ENCODE peak calls at places on chromosomes 6 and 20, in eight cellular contexts. One of them, this sample, is unnamed.

GRCh38 chr6:89818977-89819335 is 638 bp downstream of the MDN1 start:
- DNase-seq in foreskin fibroblast: peak
- DNase-seq in K562: no peak
- DNase-seq in esophagus squamous epithelium: no peak
- DNase-seq in HFF-Myc: no peak
- DNase-seq in spleen: no peak
- DNase-seq in fibroblast of lung: peak
- DNase-seq in suprapubic skin: no peak
- DNase-seq in this sample: no peak

GRCh38 chr6:79946773-79947190 is 571 bp downstream of the ELOVL4 start:
- DNase-seq in HFF-Myc: no peak
- DNase-seq in foreskin fibroblast: peak
- DNase-seq in esophagus squamous epithelium: no peak
- DNase-seq in suprapubic skin: no peak
- DNase-seq in fibroblast of lung: peak
- DNase-seq in K562: no peak
- DNase-seq in spleen: no peak
- DNase-seq in this sample: peak

GRCh38 chr6:41327177-41327576 is 8.2 kb upstream of the NCR2 start:
- DNase-seq in K562: no peak
- DNase-seq in foreskin fibroblast: no peak
- DNase-seq in esophagus squamous epithelium: no peak
- DNase-seq in HFF-Myc: no peak
- DNase-seq in fibroblast of lung: no peak
- DNase-seq in suprapubic skin: no peak
- DNase-seq in spleen: no peak
- DNase-seq in this sample: no peak

GRCh38 chr6:35731414-35731735 is 5.5 kb upstream of the ARMC12 start:
- DNase-seq in suprapubic skin: peak
- DNase-seq in K562: peak
- DNase-seq in HFF-Myc: no peak
- DNase-seq in esophagus squamous epithelium: peak
- DNase-seq in fibroblast of lung: peak
- DNase-seq in spleen: peak
- DNase-seq in foreskin fibroblast: peak
- DNase-seq in this sample: peak

GRCh38 chr6:112466378-112467151 is 119.4 kb downstream of the RFPL4B start:
- DNase-seq in HFF-Myc: no peak
- DNase-seq in spleen: no peak
- DNase-seq in fibroblast of lung: peak
- DNase-seq in suprapubic skin: no peak
- DNase-seq in K562: no peak
- DNase-seq in esophagus squamous epithelium: no peak
- DNase-seq in foreskin fibroblast: peak
- DNase-seq in this sample: no peak

GRCh38 chr20:51327251-51327841 is 215.2 kb downstream of the NFATC2 start:
- DNase-seq in fibroblast of lung: peak
- DNase-seq in foreskin fibroblast: peak
- DNase-seq in esophagus squamous epithelium: no peak
- DNase-seq in spleen: peak
- DNase-seq in suprapubic skin: no peak
- DNase-seq in K562: no peak
- DNase-seq in HFF-Myc: no peak
- DNase-seq in this sample: no peak

GRCh38 chr6:150001295-150001990 is 23.9 kb downstream of the RAET1L start:
- DNase-seq in K562: no peak
- DNase-seq in spleen: no peak
- DNase-seq in esophagus squamous epithelium: no peak
- DNase-seq in HFF-Myc: no peak
- DNase-seq in suprapubic skin: no peak
- DNase-seq in foreskin fibroblast: no peak
- DNase-seq in fibroblast of lung: no peak
- DNase-seq in this sample: no peak

GRCh38 chr6:129110687-129111343 is 227.9 kb downstream of the LAMA2 start:
- DNase-seq in esophagus squamous epithelium: no peak
- DNase-seq in HFF-Myc: no peak
- DNase-seq in K562: no peak
- DNase-seq in foreskin fibroblast: no peak
- DNase-seq in fibroblast of lung: no peak
- DNase-seq in spleen: no peak
- DNase-seq in suprapubic skin: no peak
- DNase-seq in this sample: no peak

GRCh38 chr6:56877922-56878321 is 77.0 kb upstream of the BEND6 start:
- DNase-seq in spleen: no peak
- DNase-seq in K562: no peak
- DNase-seq in esophagus squamous epithelium: no peak
- DNase-seq in fibroblast of lung: no peak
- DNase-seq in foreskin fibroblast: no peak
- DNase-seq in suprapubic skin: no peak
- DNase-seq in HFF-Myc: no peak
- DNase-seq in this sample: no peak

GRCh38 chr20:62751551-62752150 is 43.0 kb downstream of the NTSR1 start:
- DNase-seq in HFF-Myc: no peak
- DNase-seq in fibroblast of lung: no peak
- DNase-seq in foreskin fibroblast: no peak
- DNase-seq in K562: no peak
- DNase-seq in esophagus squamous epithelium: no peak
- DNase-seq in suprapubic skin: no peak
- DNase-seq in spleen: peak
- DNase-seq in this sample: no peak

GRCh38 chr6:338815-339262 is 46.6 kb downstream of the DUSP22 start:
- DNase-seq in fibroblast of lung: no peak
- DNase-seq in HFF-Myc: no peak
- DNase-seq in suprapubic skin: no peak
- DNase-seq in esophagus squamous epithelium: no peak
- DNase-seq in K562: no peak
- DNase-seq in spleen: peak
- DNase-seq in foreskin fibroblast: no peak
- DNase-seq in this sample: no peak

GRCh38 chr20:58753267-58753928 is 60.8 kb downstream of the NPEPL1 start:
- DNase-seq in spleen: peak
- DNase-seq in fibroblast of lung: no peak
- DNase-seq in HFF-Myc: no peak
- DNase-seq in K562: no peak
- DNase-seq in suprapubic skin: no peak
- DNase-seq in esophagus squamous epithelium: no peak
- DNase-seq in foreskin fibroblast: no peak
- DNase-seq in this sample: no peak

GRCh38 chr6:108698593-108699289 is 138.0 kb downstream of the FOXO3 start:
- DNase-seq in fibroblast of lung: no peak
- DNase-seq in suprapubic skin: no peak
- DNase-seq in esophagus squamous epithelium: no peak
- DNase-seq in HFF-Myc: no peak
- DNase-seq in K562: no peak
- DNase-seq in spleen: no peak
- DNase-seq in foreskin fibroblast: no peak
- DNase-seq in this sample: no peak

GRCh38 chr6:12947191-12947795 is 230.7 kb downstream of the PHACTR1 start:
- DNase-seq in esophagus squamous epithelium: no peak
- DNase-seq in foreskin fibroblast: no peak
- DNase-seq in spleen: no peak
- DNase-seq in HFF-Myc: no peak
- DNase-seq in suprapubic skin: no peak
- DNase-seq in fibroblast of lung: no peak
- DNase-seq in K562: no peak
- DNase-seq in this sample: no peak

GRCh38 chr6:36727491-36728021 is 29.9 kb downstream of the RAB44 start:
- DNase-seq in spleen: peak
- DNase-seq in fibroblast of lung: no peak
- DNase-seq in suprapubic skin: no peak
- DNase-seq in esophagus squamous epithelium: no peak
- DNase-seq in foreskin fibroblast: no peak
- DNase-seq in HFF-Myc: peak
- DNase-seq in K562: no peak
- DNase-seq in this sample: no peak

GRCh38 chr20:25227317-25227831 is 20.5 kb upstream of the PYGB start:
- DNase-seq in fibroblast of lung: peak
- DNase-seq in suprapubic skin: no peak
- DNase-seq in spleen: peak
- DNase-seq in foreskin fibroblast: peak
- DNase-seq in K562: no peak
- DNase-seq in HFF-Myc: no peak
- DNase-seq in esophagus squamous epithelium: no peak
- DNase-seq in this sample: no peak

GRCh38 chr6:159487636-159488035 is 205.4 kb downstream of the SOD2 start:
- DNase-seq in suprapubic skin: no peak
- DNase-seq in K562: no peak
- DNase-seq in foreskin fibroblast: peak
- DNase-seq in esophagus squamous epithelium: no peak
- DNase-seq in fibroblast of lung: peak
- DNase-seq in spleen: no peak
- DNase-seq in HFF-Myc: no peak
- DNase-seq in this sample: no peak

GRCh38 chr6:169587992-169588391 is 113.8 kb downstream of the WDR27 start:
- DNase-seq in esophagus squamous epithelium: no peak
- DNase-seq in K562: no peak
- DNase-seq in suprapubic skin: no peak
- DNase-seq in foreskin fibroblast: peak
- DNase-seq in spleen: no peak
- DNase-seq in fibroblast of lung: peak
- DNase-seq in HFF-Myc: no peak
- DNase-seq in this sample: no peak

DNA sequence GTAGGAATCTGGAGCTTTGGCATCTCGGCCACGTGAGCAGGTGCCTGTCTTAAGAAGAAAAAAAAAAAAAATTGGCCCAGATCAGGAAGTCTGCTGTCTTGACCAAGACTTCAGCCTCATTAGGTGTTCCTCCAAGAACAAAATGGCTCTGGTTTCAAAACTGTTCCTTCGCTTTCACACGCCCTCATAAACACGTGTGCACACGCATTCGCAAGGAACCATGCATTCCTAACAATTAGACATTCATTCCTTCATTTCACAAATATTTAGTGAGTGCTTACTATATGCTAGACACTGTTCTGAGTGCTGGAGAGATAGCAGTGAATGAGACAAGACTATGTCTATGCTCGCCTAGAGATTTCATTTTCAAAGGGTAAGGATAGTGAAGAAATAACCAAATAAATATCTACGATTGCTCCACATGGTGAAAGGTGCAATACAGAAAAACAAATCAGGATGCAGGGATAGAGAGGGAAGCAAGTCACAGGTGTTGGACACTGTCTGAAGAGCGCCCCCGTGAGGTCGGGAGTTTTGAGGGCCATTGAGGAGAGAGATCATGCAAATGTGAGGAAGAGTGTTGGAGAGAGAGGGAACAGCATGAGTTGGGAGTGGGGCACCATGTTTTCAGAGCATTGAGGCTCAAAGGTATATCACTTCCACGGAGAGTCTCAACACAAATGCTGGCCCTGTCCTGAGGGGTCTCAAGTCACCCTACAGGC is 53.3 kb downstream of the CCDC170 start:
- DNase-seq in esophagus squamous epithelium: no peak
- DNase-seq in suprapubic skin: no peak
- DNase-seq in HFF-Myc: no peak
- DNase-seq in foreskin fibroblast: no peak
- DNase-seq in spleen: no peak
- DNase-seq in fibroblast of lung: no peak
- DNase-seq in K562: no peak
- DNase-seq in this sample: no peak
- TF ChIP-seq CTCF in esophagus squamous epithelium: no peak
- TF ChIP-seq CTCF in suprapubic skin: no peak
- TF ChIP-seq CTCF in HFF-Myc: peak
- TF ChIP-seq CTCF in foreskin fibroblast: no peak
- TF ChIP-seq CTCF in spleen: no peak
- TF ChIP-seq CTCF in fibroblast of lung: no peak
- TF ChIP-seq CTCF in K562: peak
- TF ChIP-seq CTCF in this sample: no peak

DNA sequence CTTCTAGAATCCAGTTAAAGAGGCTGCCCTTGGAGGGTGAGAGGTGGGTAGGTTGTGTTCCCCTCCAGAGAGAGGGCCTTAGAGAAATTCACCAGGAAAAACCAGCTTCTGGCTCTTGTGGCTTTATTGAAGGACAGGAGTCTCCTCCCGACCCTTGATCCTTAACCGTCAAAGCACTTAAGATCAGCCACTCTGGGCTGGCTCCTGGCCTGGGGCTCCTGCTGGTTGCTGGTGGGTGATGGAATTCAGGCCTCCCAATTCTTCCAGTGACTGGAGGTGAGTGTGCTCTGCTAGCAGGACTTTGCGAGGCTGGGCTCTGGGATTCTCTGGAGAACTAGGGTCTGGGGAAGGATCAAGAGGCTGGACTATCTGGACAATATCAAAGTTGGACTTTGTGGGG is 75.6 kb upstream of the LGSN start:
- DNase-seq in K562: no peak
- DNase-seq in spleen: no peak
- DNase-seq in HFF-Myc: no peak
- DNase-seq in fibroblast of lung: no peak
- DNase-seq in suprapubic skin: no peak
- DNase-seq in esophagus squamous epithelium: no peak
- DNase-seq in foreskin fibroblast: no peak
- DNase-seq in this sample: no peak
- TF ChIP-seq CTCF in K562: no peak
- TF ChIP-seq CTCF in spleen: no peak
- TF ChIP-seq CTCF in HFF-Myc: no peak
- TF ChIP-seq CTCF in fibroblast of lung: no peak
- TF ChIP-seq CTCF in suprapubic skin: no peak
- TF ChIP-seq CTCF in esophagus squamous epithelium: no peak
- TF ChIP-seq CTCF in foreskin fibroblast: no peak
- TF ChIP-seq CTCF in this sample: no peak

GRCh38 chr6:55449219-55449618 is 122.0 kb downstream of the GFRAL start:
- DNase-seq in foreskin fibroblast: no peak
- DNase-seq in spleen: no peak
- DNase-seq in HFF-Myc: no peak
- DNase-seq in fibroblast of lung: peak
- DNase-seq in K562: no peak
- DNase-seq in esophagus squamous epithelium: no peak
- DNase-seq in suprapubic skin: no peak
- DNase-seq in this sample: peak
- TF ChIP-seq CTCF in foreskin fibroblast: no peak
- TF ChIP-seq CTCF in spleen: no peak
- TF ChIP-seq CTCF in HFF-Myc: no peak
- TF ChIP-seq CTCF in fibroblast of lung: peak
- TF ChIP-seq CTCF in K562: no peak
- TF ChIP-seq CTCF in esophagus squamous epithelium: no peak
- TF ChIP-seq CTCF in suprapubic skin: no peak
- TF ChIP-seq CTCF in this sample: peak

DNA sequence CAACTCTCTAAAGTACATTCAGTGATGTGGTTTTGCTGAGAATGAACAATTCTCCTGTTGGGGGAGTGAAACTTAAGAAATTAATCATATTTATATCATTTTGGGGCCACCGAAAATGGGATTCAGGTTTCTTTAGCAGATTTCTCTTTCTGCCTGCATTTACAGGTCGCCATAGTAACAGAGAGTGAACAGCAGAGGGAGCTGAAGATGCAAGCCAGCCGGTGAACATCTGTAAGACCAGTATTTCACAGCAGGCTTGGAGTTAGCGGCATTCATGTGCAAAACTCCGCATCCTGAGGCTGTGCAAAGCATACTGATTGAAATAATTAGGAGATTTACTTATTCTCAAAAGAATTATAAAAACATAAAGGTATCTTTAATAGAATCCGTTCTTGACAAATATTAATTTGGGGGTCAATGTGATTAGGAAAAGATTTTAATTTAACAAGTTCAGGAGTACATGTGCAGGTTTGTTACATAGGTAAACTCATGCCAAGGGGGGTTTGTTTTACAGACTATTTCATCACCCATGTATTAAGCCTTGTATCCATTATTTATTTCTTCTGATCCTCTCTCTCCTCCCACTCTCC is 17.9 kb upstream of the HSF2 start:
- DNase-seq in foreskin fibroblast: peak
- DNase-seq in suprapubic skin: no peak
- DNase-seq in fibroblast of lung: peak
- DNase-seq in K562: peak
- DNase-seq in spleen: no peak
- DNase-seq in HFF-Myc: peak
- DNase-seq in esophagus squamous epithelium: no peak
- DNase-seq in this sample: peak
- TF ChIP-seq CTCF in foreskin fibroblast: peak
- TF ChIP-seq CTCF in suprapubic skin: peak
- TF ChIP-seq CTCF in fibroblast of lung: peak
- TF ChIP-seq CTCF in K562: peak
- TF ChIP-seq CTCF in spleen: peak
- TF ChIP-seq CTCF in HFF-Myc: peak
- TF ChIP-seq CTCF in esophagus squamous epithelium: peak
- TF ChIP-seq CTCF in this sample: peak